ENCODE peak calls at places on chromosomes 13 and 19, in four cellular contexts. L, T, O and V are unnamed samples.

GRCh38 chr13:99797716-99798115 is 173.9 kb downstream of the ZIC5 start:
- DNase-seq in L (no peak), T (no peak), O (no peak), V (no peak)

GRCh38 chr19:43534305-43534612 is 1.3 kb downstream of the ZNF575 start:
- DNase-seq in L (no peak), T (no peak), O (no peak), V (no peak)

GRCh38 chr19:6376512-6377193 is 920 bp upstream of the PSPN start:
- DNase-seq in L (no peak), T (no peak), O (no peak), V (no peak)

GRCh38 chr19:5365905-5366304 is 25.3 kb upstream of the PTPRS start:
- DNase-seq in L (no peak), T (no peak), O (no peak), V (no peak)

GRCh38 chr19:7874080-7874856 is at the start of gene PRR36:
- DNase-seq in L (no peak), T (no peak), O (no peak), V (no peak)

GRCh38 chr13:89923052-89923451 is 1424.4 kb upstream of the MIR17HG start:
- DNase-seq in L (no peak), T (no peak), O (no peak), V (no peak)

GRCh38 chr19:18156841-18157464 is 4.0 kb downstream of the PIK3R2 start:
- DNase-seq in L (peak), T (no peak), O (peak), V (peak)

GRCh38 chr19:48333467-48334384 is 8.4 kb downstream of the EMP3 start:
- DNase-seq in L (peak), T (peak), O (peak), V (peak)

GRCh38 chr13:61654501-61654900 is 238.9 kb upstream of the PCDH20 start:
- DNase-seq in L (no peak), T (no peak), O (no peak), V (no peak)

GRCh38 chr13:34521166-34521565 is 420.9 kb upstream of the NBEA start:
- DNase-seq in L (no peak), T (no peak), O (no peak), V (no peak)

GRCh38 chr13:77383097-77383496 is 56.2 kb upstream of the MYCBP2 start:
- DNase-seq in L (no peak), T (no peak), O (no peak), V (no peak)

GRCh38 chr13:36344173-36344572 is 2.0 kb downstream of the SPART start:
- DNase-seq in L (peak), T (no peak), O (no peak), V (no peak)

GRCh38 chr19:13138171-13138915 is 11.8 kb downstream of the STX10 start:
- DNase-seq in L (no peak), T (no peak), O (no peak), V (no peak)

GRCh38 chr13:29454931-29455481 is 140.5 kb downstream of the SLC7A1 start:
- DNase-seq in L (no peak), T (no peak), O (no peak), V (no peak)

GRCh38 chr19:53612762-53613526 is 18.9 kb upstream of the DPRX start:
- DNase-seq in L (no peak), T (no peak), O (no peak), V (no peak)
- TF ChIP-seq CTCF in L (no peak), T (no peak), O (no peak), V (no peak)

GRCh38 chr13:109123971-109124370 is 494.6 kb downstream of the MYO16 start:
- DNase-seq in L (no peak), T (no peak), O (no peak), V (no peak)
- TF ChIP-seq CTCF in L (no peak), T (no peak), O (no peak), V (no peak)

DNA sequence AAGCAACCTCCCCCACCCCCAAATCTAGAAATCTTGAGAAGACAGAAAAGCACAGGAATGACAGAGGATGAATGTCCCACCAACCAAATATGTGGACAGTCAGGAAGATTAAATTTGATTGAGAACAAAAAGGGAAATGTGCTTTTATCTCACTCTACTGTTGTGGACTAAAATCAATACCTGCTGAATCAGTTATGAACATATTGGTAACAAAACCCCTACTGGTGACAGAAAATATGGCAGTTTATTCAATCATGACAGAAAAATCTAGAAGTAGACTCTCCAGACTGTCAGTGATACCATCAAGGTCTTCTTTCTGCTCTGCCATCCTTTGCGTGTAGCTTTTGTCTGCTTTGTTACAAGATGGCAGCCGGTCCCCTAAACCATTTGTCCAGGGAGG is 35.2 kb downstream of the FAM216B start:
- DNase-seq in L (no peak), T (no peak), O (no peak), V (no peak)
- TF ChIP-seq CTCF in L (no peak), T (no peak), O (peak), V (no peak)

GRCh38 chr13:31675521-31675953 is 63.8 kb upstream of the RXFP2 start:
- DNase-seq in L (no peak), T (no peak), O (no peak), V (no peak)

GRCh38 chr13:31686660-31687430 is 52.5 kb upstream of the RXFP2 start:
- DNase-seq in L (no peak), T (no peak), O (no peak), V (no peak)

DNA sequence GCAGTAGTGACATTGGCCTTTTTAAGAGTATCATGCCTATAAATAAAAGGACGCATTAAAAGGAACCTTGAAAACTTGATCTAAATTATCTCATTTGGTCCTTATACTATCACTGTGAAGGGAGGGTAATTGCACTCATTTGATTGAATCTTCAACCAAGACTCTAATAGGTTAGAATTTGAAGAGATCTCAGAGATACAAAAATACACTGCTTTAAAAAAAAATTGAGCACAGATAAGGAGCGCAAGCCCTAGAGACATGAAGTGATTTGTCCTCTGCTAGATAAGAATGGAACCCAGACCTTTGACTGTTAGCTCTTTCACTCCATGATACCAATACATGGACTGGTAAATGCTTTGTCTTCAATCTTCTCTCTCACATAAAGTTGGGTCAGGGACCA is 58.2 kb upstream of the RXFP2 start:
- DNase-seq in L (no peak), T (no peak), O (no peak), V (no peak)
- TF ChIP-seq CTCF in L (no peak), T (no peak), O (no peak), V (no peak)

DNA sequence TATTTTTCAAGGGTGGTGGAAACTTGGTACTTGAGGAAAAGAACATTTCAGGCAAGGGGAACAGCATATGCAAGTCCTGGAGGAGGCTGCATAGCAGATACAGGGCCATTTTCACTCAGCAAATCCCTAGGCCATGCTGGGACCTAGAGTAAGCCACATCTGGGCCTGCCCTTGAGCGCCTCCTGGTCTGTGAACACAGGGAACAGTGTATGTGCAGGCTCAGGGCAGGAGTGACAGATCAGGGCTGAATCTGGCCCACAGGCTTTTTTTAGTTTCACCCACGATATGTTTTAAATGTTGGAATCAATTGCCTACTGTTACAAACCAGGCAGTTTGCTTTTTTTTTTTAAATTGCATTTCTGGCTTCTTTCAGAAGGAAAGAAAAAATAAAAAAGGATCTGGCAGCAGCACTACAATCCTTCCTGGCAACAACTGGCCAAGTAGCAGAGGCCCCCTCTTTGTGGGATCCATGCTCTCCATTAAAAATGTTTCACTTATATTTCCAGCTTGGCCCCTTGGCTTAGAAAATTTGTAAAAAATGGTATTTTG is 1.4 kb upstream of the TMEM145 start:
- DNase-seq in L (no peak), T (no peak), O (no peak), V (no peak)
- TF ChIP-seq CTCF in L (no peak), T (no peak), O (peak), V (no peak)